ENCODE peak calls at places on chromosomes 2 and 18, in ten cellular contexts. One of them, this sample, is unnamed.

GRCh38 chr18:3451989-3452749 is 2.2 kb downstream of the TGIF1 start:
- DNase-seq in psoas muscle: peak
- DNase-seq in activated CD8-positive, alpha-beta T cell treated with anti-CD3 and anti-CD28 coated beads for 36 hours: peak
- DNase-seq in transverse colon: peak
- DNase-seq in heart left ventricle: peak
- DNase-seq in dorsolateral prefrontal cortex: no peak
- DNase-seq in lower leg skin: peak
- DNase-seq in nephron progenitor cell: peak
- DNase-seq in keratinocyte: no peak
- DNase-seq in spleen: peak
- DNase-seq in this sample: peak

GRCh38 chr2:126657146-126657635 is 1.2 kb downstream of the GYPC start:
- DNase-seq in psoas muscle: peak
- DNase-seq in activated CD8-positive, alpha-beta T cell treated with anti-CD3 and anti-CD28 coated beads for 36 hours: peak
- DNase-seq in transverse colon: peak
- DNase-seq in heart left ventricle: peak
- DNase-seq in dorsolateral prefrontal cortex: no peak
- DNase-seq in lower leg skin: peak
- DNase-seq in nephron progenitor cell: peak
- DNase-seq in keratinocyte: no peak
- DNase-seq in spleen: peak
- DNase-seq in this sample: peak

GRCh38 chr2:235512699-235513053 is 18.8 kb downstream of the AGAP1 start:
- DNase-seq in psoas muscle: no peak
- DNase-seq in activated CD8-positive, alpha-beta T cell treated with anti-CD3 and anti-CD28 coated beads for 36 hours: no peak
- DNase-seq in transverse colon: peak
- DNase-seq in heart left ventricle: no peak
- DNase-seq in dorsolateral prefrontal cortex: no peak
- DNase-seq in lower leg skin: no peak
- DNase-seq in nephron progenitor cell: no peak
- DNase-seq in keratinocyte: no peak
- DNase-seq in spleen: peak
- DNase-seq in this sample: no peak

GRCh38 chr2:240225660-240226475 is 85.4 kb upstream of the OTOS start:
- DNase-seq in psoas muscle: no peak
- DNase-seq in activated CD8-positive, alpha-beta T cell treated with anti-CD3 and anti-CD28 coated beads for 36 hours: no peak
- DNase-seq in transverse colon: no peak
- DNase-seq in heart left ventricle: no peak
- DNase-seq in dorsolateral prefrontal cortex: no peak
- DNase-seq in lower leg skin: peak
- DNase-seq in nephron progenitor cell: no peak
- DNase-seq in keratinocyte: no peak
- DNase-seq in spleen: no peak
- DNase-seq in this sample: no peak

GRCh38 chr18:6963452-6964097 is 154.0 kb downstream of the LAMA1 start:
- DNase-seq in psoas muscle: no peak
- DNase-seq in activated CD8-positive, alpha-beta T cell treated with anti-CD3 and anti-CD28 coated beads for 36 hours: no peak
- DNase-seq in transverse colon: no peak
- DNase-seq in heart left ventricle: no peak
- DNase-seq in dorsolateral prefrontal cortex: no peak
- DNase-seq in lower leg skin: no peak
- DNase-seq in nephron progenitor cell: no peak
- DNase-seq in keratinocyte: no peak
- DNase-seq in spleen: no peak
- DNase-seq in this sample: no peak

GRCh38 chr2:15539999-15540398 is 21.1 kb downstream of the NBAS start:
- DNase-seq in psoas muscle: no peak
- DNase-seq in activated CD8-positive, alpha-beta T cell treated with anti-CD3 and anti-CD28 coated beads for 36 hours: no peak
- DNase-seq in transverse colon: no peak
- DNase-seq in heart left ventricle: no peak
- DNase-seq in dorsolateral prefrontal cortex: no peak
- DNase-seq in lower leg skin: no peak
- DNase-seq in nephron progenitor cell: no peak
- DNase-seq in keratinocyte: no peak
- DNase-seq in spleen: no peak
- DNase-seq in this sample: no peak

GRCh38 chr18:35602193-35602820 is 20.8 kb downstream of the GALNT1 start:
- DNase-seq in psoas muscle: no peak
- DNase-seq in activated CD8-positive, alpha-beta T cell treated with anti-CD3 and anti-CD28 coated beads for 36 hours: no peak
- DNase-seq in transverse colon: no peak
- DNase-seq in heart left ventricle: no peak
- DNase-seq in dorsolateral prefrontal cortex: no peak
- DNase-seq in lower leg skin: no peak
- DNase-seq in nephron progenitor cell: no peak
- DNase-seq in keratinocyte: no peak
- DNase-seq in spleen: no peak
- DNase-seq in this sample: no peak

GRCh38 chr2:73214120-73215035 is at the start of gene SMYD5:
- DNase-seq in psoas muscle: peak
- DNase-seq in activated CD8-positive, alpha-beta T cell treated with anti-CD3 and anti-CD28 coated beads for 36 hours: peak
- DNase-seq in transverse colon: peak
- DNase-seq in heart left ventricle: peak
- DNase-seq in dorsolateral prefrontal cortex: peak
- DNase-seq in lower leg skin: peak
- DNase-seq in nephron progenitor cell: peak
- DNase-seq in keratinocyte: no peak
- DNase-seq in spleen: peak
- DNase-seq in this sample: peak

GRCh38 chr2:212227755-212228154 is 310.8 kb downstream of the ERBB4 start:
- DNase-seq in psoas muscle: no peak
- DNase-seq in activated CD8-positive, alpha-beta T cell treated with anti-CD3 and anti-CD28 coated beads for 36 hours: no peak
- DNase-seq in transverse colon: no peak
- DNase-seq in heart left ventricle: no peak
- DNase-seq in dorsolateral prefrontal cortex: peak
- DNase-seq in lower leg skin: no peak
- DNase-seq in nephron progenitor cell: no peak
- DNase-seq in keratinocyte: no peak
- DNase-seq in spleen: no peak
- DNase-seq in this sample: peak

GRCh38 chr2:9201185-9201891 is 5.3 kb upstream of the ASAP2 start:
- DNase-seq in psoas muscle: no peak
- DNase-seq in activated CD8-positive, alpha-beta T cell treated with anti-CD3 and anti-CD28 coated beads for 36 hours: no peak
- DNase-seq in transverse colon: no peak
- DNase-seq in heart left ventricle: no peak
- DNase-seq in dorsolateral prefrontal cortex: no peak
- DNase-seq in lower leg skin: peak
- DNase-seq in nephron progenitor cell: no peak
- DNase-seq in keratinocyte: no peak
- DNase-seq in spleen: no peak
- DNase-seq in this sample: peak

GRCh38 chr2:69288429-69288828 is 98.6 kb downstream of the GFPT1 start:
- DNase-seq in psoas muscle: no peak
- DNase-seq in activated CD8-positive, alpha-beta T cell treated with anti-CD3 and anti-CD28 coated beads for 36 hours: no peak
- DNase-seq in transverse colon: no peak
- DNase-seq in heart left ventricle: no peak
- DNase-seq in dorsolateral prefrontal cortex: no peak
- DNase-seq in lower leg skin: no peak
- DNase-seq in nephron progenitor cell: no peak
- DNase-seq in keratinocyte: no peak
- DNase-seq in spleen: no peak
- DNase-seq in this sample: no peak

GRCh38 chr18:6837904-6838303 is 108.4 kb downstream of the ARHGAP28 start:
- DNase-seq in psoas muscle: no peak
- DNase-seq in activated CD8-positive, alpha-beta T cell treated with anti-CD3 and anti-CD28 coated beads for 36 hours: no peak
- DNase-seq in transverse colon: no peak
- DNase-seq in heart left ventricle: no peak
- DNase-seq in dorsolateral prefrontal cortex: no peak
- DNase-seq in lower leg skin: no peak
- DNase-seq in nephron progenitor cell: no peak
- DNase-seq in keratinocyte: no peak
- DNase-seq in spleen: no peak
- DNase-seq in this sample: no peak

GRCh38 chr2:8178916-8179315 is 502.9 kb upstream of the ID2 start:
- DNase-seq in psoas muscle: no peak
- DNase-seq in activated CD8-positive, alpha-beta T cell treated with anti-CD3 and anti-CD28 coated beads for 36 hours: no peak
- DNase-seq in transverse colon: no peak
- DNase-seq in heart left ventricle: no peak
- DNase-seq in dorsolateral prefrontal cortex: no peak
- DNase-seq in lower leg skin: no peak
- DNase-seq in nephron progenitor cell: no peak
- DNase-seq in keratinocyte: no peak
- DNase-seq in spleen: no peak
- DNase-seq in this sample: no peak

GRCh38 chr18:54672846-54673475 is 81.9 kb downstream of the DYNAP start:
- DNase-seq in psoas muscle: no peak
- DNase-seq in activated CD8-positive, alpha-beta T cell treated with anti-CD3 and anti-CD28 coated beads for 36 hours: no peak
- DNase-seq in transverse colon: peak
- DNase-seq in heart left ventricle: no peak
- DNase-seq in dorsolateral prefrontal cortex: no peak
- DNase-seq in lower leg skin: no peak
- DNase-seq in nephron progenitor cell: peak
- DNase-seq in keratinocyte: no peak
- DNase-seq in spleen: no peak
- DNase-seq in this sample: no peak

GRCh38 chr2:134954065-134954464 is 35.4 kb downstream of the CCNT2 start:
- DNase-seq in psoas muscle: no peak
- DNase-seq in activated CD8-positive, alpha-beta T cell treated with anti-CD3 and anti-CD28 coated beads for 36 hours: no peak
- DNase-seq in transverse colon: no peak
- DNase-seq in heart left ventricle: no peak
- DNase-seq in dorsolateral prefrontal cortex: no peak
- DNase-seq in lower leg skin: no peak
- DNase-seq in nephron progenitor cell: no peak
- DNase-seq in keratinocyte: no peak
- DNase-seq in spleen: no peak
- DNase-seq in this sample: no peak
- TF ChIP-seq CTCF in psoas muscle: no peak
- TF ChIP-seq CTCF in activated CD8-positive, alpha-beta T cell treated with anti-CD3 and anti-CD28 coated beads for 36 hours: no peak
- TF ChIP-seq CTCF in transverse colon: no peak
- TF ChIP-seq CTCF in heart left ventricle: no peak
- TF ChIP-seq CTCF in dorsolateral prefrontal cortex: no peak
- TF ChIP-seq CTCF in lower leg skin: no peak
- TF ChIP-seq CTCF in nephron progenitor cell: no peak
- TF ChIP-seq CTCF in keratinocyte: no peak
- TF ChIP-seq CTCF in spleen: no peak
- TF ChIP-seq CTCF in this sample: no peak

DNA sequence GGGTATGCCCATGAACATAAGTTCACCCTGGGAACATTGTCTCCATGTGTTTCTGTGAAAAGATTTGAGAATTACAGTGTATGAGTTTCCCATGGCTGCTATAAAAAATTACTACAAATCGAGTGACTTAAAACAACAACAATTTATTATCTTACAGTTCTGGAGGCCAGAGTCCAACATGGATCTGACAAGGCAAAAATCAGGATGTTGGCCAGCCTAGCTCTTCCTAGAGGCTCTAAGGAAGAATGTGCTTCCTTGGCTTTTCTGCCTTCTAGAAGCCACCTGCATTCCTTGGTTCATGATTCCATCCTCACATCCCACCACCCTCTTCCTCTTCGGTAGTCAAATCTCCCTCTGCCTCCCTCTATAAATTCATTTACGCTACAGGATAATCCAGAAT is 38.6 kb downstream of the FAM124B start:
- DNase-seq in psoas muscle: no peak
- DNase-seq in activated CD8-positive, alpha-beta T cell treated with anti-CD3 and anti-CD28 coated beads for 36 hours: no peak
- DNase-seq in transverse colon: peak
- DNase-seq in heart left ventricle: no peak
- DNase-seq in dorsolateral prefrontal cortex: no peak
- DNase-seq in lower leg skin: no peak
- DNase-seq in nephron progenitor cell: no peak
- DNase-seq in keratinocyte: no peak
- DNase-seq in spleen: no peak
- DNase-seq in this sample: no peak
- TF ChIP-seq CTCF in psoas muscle: no peak
- TF ChIP-seq CTCF in activated CD8-positive, alpha-beta T cell treated with anti-CD3 and anti-CD28 coated beads for 36 hours: no peak
- TF ChIP-seq CTCF in transverse colon: no peak
- TF ChIP-seq CTCF in heart left ventricle: no peak
- TF ChIP-seq CTCF in dorsolateral prefrontal cortex: no peak
- TF ChIP-seq CTCF in lower leg skin: no peak
- TF ChIP-seq CTCF in nephron progenitor cell: no peak
- TF ChIP-seq CTCF in keratinocyte: no peak
- TF ChIP-seq CTCF in spleen: no peak
- TF ChIP-seq CTCF in this sample: peak

GRCh38 chr18:21979759-21980158 is 189.6 kb upstream of the GATA6 start:
- DNase-seq in psoas muscle: no peak
- DNase-seq in activated CD8-positive, alpha-beta T cell treated with anti-CD3 and anti-CD28 coated beads for 36 hours: no peak
- DNase-seq in transverse colon: no peak
- DNase-seq in heart left ventricle: no peak
- DNase-seq in dorsolateral prefrontal cortex: no peak
- DNase-seq in lower leg skin: peak
- DNase-seq in nephron progenitor cell: no peak
- DNase-seq in keratinocyte: no peak
- DNase-seq in spleen: no peak
- DNase-seq in this sample: no peak

GRCh38 chr18:21978546-21979170 is 190.7 kb upstream of the GATA6 start:
- DNase-seq in psoas muscle: no peak
- DNase-seq in activated CD8-positive, alpha-beta T cell treated with anti-CD3 and anti-CD28 coated beads for 36 hours: no peak
- DNase-seq in transverse colon: no peak
- DNase-seq in heart left ventricle: no peak
- DNase-seq in dorsolateral prefrontal cortex: no peak
- DNase-seq in lower leg skin: peak
- DNase-seq in nephron progenitor cell: no peak
- DNase-seq in keratinocyte: no peak
- DNase-seq in spleen: no peak
- DNase-seq in this sample: no peak

GRCh38 chr18:21980744-21981143 is 188.6 kb upstream of the GATA6 start:
- DNase-seq in psoas muscle: no peak
- DNase-seq in activated CD8-positive, alpha-beta T cell treated with anti-CD3 and anti-CD28 coated beads for 36 hours: no peak
- DNase-seq in transverse colon: no peak
- DNase-seq in heart left ventricle: no peak
- DNase-seq in dorsolateral prefrontal cortex: no peak
- DNase-seq in lower leg skin: peak
- DNase-seq in nephron progenitor cell: peak
- DNase-seq in keratinocyte: no peak
- DNase-seq in spleen: no peak
- DNase-seq in this sample: no peak

GRCh38 chr18:21979171-21979560 is 190.2 kb upstream of the GATA6 start:
- DNase-seq in psoas muscle: no peak
- DNase-seq in activated CD8-positive, alpha-beta T cell treated with anti-CD3 and anti-CD28 coated beads for 36 hours: no peak
- DNase-seq in transverse colon: no peak
- DNase-seq in heart left ventricle: no peak
- DNase-seq in dorsolateral prefrontal cortex: no peak
- DNase-seq in lower leg skin: no peak
- DNase-seq in nephron progenitor cell: peak
- DNase-seq in keratinocyte: no peak
- DNase-seq in spleen: no peak
- DNase-seq in this sample: no peak
- TF ChIP-seq CTCF in psoas muscle: no peak
- TF ChIP-seq CTCF in activated CD8-positive, alpha-beta T cell treated with anti-CD3 and anti-CD28 coated beads for 36 hours: no peak
- TF ChIP-seq CTCF in transverse colon: no peak
- TF ChIP-seq CTCF in heart left ventricle: no peak
- TF ChIP-seq CTCF in dorsolateral prefrontal cortex: no peak
- TF ChIP-seq CTCF in lower leg skin: no peak
- TF ChIP-seq CTCF in nephron progenitor cell: no peak
- TF ChIP-seq CTCF in keratinocyte: no peak
- TF ChIP-seq CTCF in spleen: no peak
- TF ChIP-seq CTCF in this sample: no peak

DNA sequence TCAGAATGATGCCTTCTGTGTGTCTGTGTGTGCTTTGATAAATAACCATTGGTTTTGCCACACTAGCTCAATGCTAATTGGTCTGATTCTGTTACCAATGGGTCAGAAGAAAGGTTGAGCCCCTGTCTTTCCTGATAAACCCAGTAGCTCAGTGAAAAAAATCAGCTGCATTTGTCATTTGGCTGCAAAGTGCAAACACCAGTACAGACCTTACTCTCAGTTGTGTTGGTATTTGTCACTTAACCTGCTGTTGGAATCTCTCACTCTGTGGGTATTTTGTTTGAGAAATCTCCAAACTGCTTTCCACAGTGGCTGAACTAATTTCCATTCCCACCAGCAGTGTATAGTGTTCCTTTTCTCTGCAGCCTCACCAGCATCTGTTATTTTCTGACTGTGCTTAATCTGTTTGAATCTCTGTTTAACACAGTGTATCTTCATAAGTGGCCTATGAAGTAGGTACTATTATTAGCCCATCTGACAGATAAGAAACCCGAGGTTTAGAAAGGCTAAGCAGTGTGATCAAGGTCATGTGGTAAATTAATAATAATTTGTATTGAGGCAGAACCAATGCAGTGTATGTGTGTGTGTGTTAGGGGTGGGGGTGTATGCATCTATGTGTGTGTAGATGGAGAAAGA is 26.7 kb downstream of the LIMS1 start:
- DNase-seq in psoas muscle: no peak
- DNase-seq in activated CD8-positive, alpha-beta T cell treated with anti-CD3 and anti-CD28 coated beads for 36 hours: no peak
- DNase-seq in transverse colon: no peak
- DNase-seq in heart left ventricle: no peak
- DNase-seq in dorsolateral prefrontal cortex: no peak
- DNase-seq in lower leg skin: no peak
- DNase-seq in nephron progenitor cell: no peak
- DNase-seq in keratinocyte: no peak
- DNase-seq in spleen: no peak
- DNase-seq in this sample: no peak
- TF ChIP-seq CTCF in psoas muscle: no peak
- TF ChIP-seq CTCF in activated CD8-positive, alpha-beta T cell treated with anti-CD3 and anti-CD28 coated beads for 36 hours: no peak
- TF ChIP-seq CTCF in transverse colon: no peak
- TF ChIP-seq CTCF in heart left ventricle: no peak
- TF ChIP-seq CTCF in dorsolateral prefrontal cortex: no peak
- TF ChIP-seq CTCF in lower leg skin: no peak
- TF ChIP-seq CTCF in nephron progenitor cell: no peak
- TF ChIP-seq CTCF in keratinocyte: no peak
- TF ChIP-seq CTCF in spleen: no peak
- TF ChIP-seq CTCF in this sample: no peak

This sample was measured in HFFc6.